ENCODE peak calls at places on chromosomes 6 and 20, in seven cellular contexts. P is SHP77; O is activated CD8-positive, alpha-beta memory T cell treated with anti-CD3 and anti-CD28 coated beads, Interleukin-2, amount 10 ng/mL, durations not matched to agents 7 days and 5 days; V is A673; Q is NCI-H1105; G is A549; F is KG1. U is an unnamed sample.

GRCh38 chr20:20864346-20865096 is 152.1 kb upstream of the RALGAPA2 start:
- DNase-seq in P (peak; percentile 24), O (no peak), V (peak; percentile 40), Q (peak; percentile 48), G (peak; percentile 50), F (no peak), U (no peak)

GRCh38 chr20:7818477-7818876 is 121.8 kb downstream of the HAO1 start:
- DNase-seq in P (no peak), O (no peak), V (no peak), Q (no peak), G (no peak), F (no peak), U (no peak)

GRCh38 chr6:138504764-138505689 is 5.7 kb upstream of the NHSL1 start:
- DNase-seq in P (no peak), O (no peak), V (no peak), Q (no peak), G (no peak), F (no peak), U (no peak)

GRCh38 chr6:46440133-46440532 is 51.1 kb downstream of the RCAN2 start:
- DNase-seq in P (no peak), O (no peak), V (no peak), Q (no peak), G (no peak), F (no peak), U (no peak)

GRCh38 chr6:25156123-25156522 is 123.1 kb upstream of the CARMIL1 start:
- DNase-seq in P (no peak), O (no peak), V (no peak), Q (no peak), G (no peak), F (no peak), U (no peak)

GRCh38 chr6:4948781-4949450 is 54.9 kb downstream of the RPP40 start:
- DNase-seq in P (no peak), O (peak; percentile 39), V (peak; percentile 30), Q (no peak), G (no peak), F (no peak), U (no peak)

GRCh38 chr6:25050356-25050755 is 114.6 kb upstream of the RIPOR2 start:
- DNase-seq in P (no peak), O (peak; percentile 76), V (peak; percentile 89), Q (no peak), G (no peak), F (peak; percentile 86), U (peak; percentile 30)

GRCh38 chr6:111830003-111830402 is 43.2 kb downstream of the FYN start:
- DNase-seq in P (no peak), O (no peak), V (no peak), Q (no peak), G (no peak), F (no peak), U (no peak)

GRCh38 chr6:14431375-14432330 is 314.1 kb downstream of the CD83 start:
- DNase-seq in P (no peak), O (no peak), V (no peak), Q (no peak), G (no peak), F (no peak), U (peak; percentile 20)

GRCh38 chr6:43052842-43053544 is 658 bp downstream of the CUL7 start:
- DNase-seq in P (no peak), O (peak; percentile 51), V (peak; percentile 30), Q (no peak), G (peak; percentile 17), F (no peak), U (no peak)

GRCh38 chr6:123997223-123997622 is 193.6 kb downstream of the NKAIN2 start:
- DNase-seq in P (peak; percentile 62), O (no peak), V (no peak), Q (peak; percentile 97), G (no peak), F (no peak), U (no peak)

GRCh38 chr6:112694986-112695385 is 347.9 kb downstream of the RFPL4B start:
- DNase-seq in P (peak; percentile 57), O (no peak), V (peak; percentile 83), Q (peak; percentile 57), G (no peak), F (no peak), U (peak; percentile 24)

GRCh38 chr6:43181942-43182860 is at the start of gene CUL9:
- DNase-seq in P (peak; percentile 69), O (peak; percentile 90), V (peak; percentile 73), Q (peak; percentile 88), G (peak; percentile 66), F (peak; percentile 58), U (peak; percentile 32)

GRCh38 chr20:62413896-62414481 is 6.9 kb upstream of the CABLES2 start:
- DNase-seq in P (no peak), O (no peak), V (no peak), Q (no peak), G (peak; percentile 46), F (no peak), U (no peak)

GRCh38 chr20:62739581-62740285 is 31.1 kb downstream of the NTSR1 start:
- DNase-seq in P (no peak), O (peak; percentile 90), V (peak; percentile 76), Q (no peak), G (no peak), F (peak; percentile 76), U (no peak)

GRCh38 chr20:38246357-38247165 is 14.0 kb downstream of the KIAA1755 start:
- DNase-seq in P (no peak), O (no peak), V (no peak), Q (no peak), G (no peak), F (no peak), U (no peak)

GRCh38 chr20:53582574-53583351 is 10.9 kb downstream of the ZNF217 start:
- DNase-seq in P (no peak), O (peak; percentile 70), V (peak; percentile 57), Q (no peak), G (peak; percentile 71), F (no peak), U (no peak)

GRCh38 chr6:149924933-149925252 is 2.0 kb upstream of the RAET1G start:
- DNase-seq in P (no peak), O (peak; percentile 34), V (no peak), Q (no peak), G (no peak), F (no peak), U (no peak)

GRCh38 chr6:124770131-124770530 is 192.1 kb upstream of the RNF217 start:
- DNase-seq in P (no peak), O (no peak), V (peak; percentile 75), Q (no peak), G (no peak), F (no peak), U (no peak)

GRCh38 chr6:53410508-53411258 is 61.9 kb upstream of the ELOVL5 start:
- DNase-seq in P (no peak), O (peak; percentile 68), V (peak; percentile 56), Q (no peak), G (peak; percentile 39), F (no peak), U (no peak)

GRCh38 chr20:44070139-44070900 is 116.7 kb downstream of the JPH2 start:
- DNase-seq in P (no peak), O (peak; percentile 55), V (no peak), Q (no peak), G (no peak), F (no peak), U (no peak)

GRCh38 chr6:19128701-19129100 is 708.5 kb upstream of the ID4 start:
- DNase-seq in P (no peak), O (no peak), V (no peak), Q (no peak), G (no peak), F (no peak), U (no peak)

GRCh38 chr6:104995989-104996617 is 39.2 kb downstream of the LIN28B start:
- DNase-seq in P (no peak), O (no peak), V (peak; percentile 14), Q (no peak), G (peak; percentile 11), F (no peak), U (no peak)

GRCh38 chr20:46139908-46140482 is 21.9 kb downstream of the CD40 start:
- DNase-seq in P (no peak), O (no peak), V (no peak), Q (peak; percentile 97), G (no peak), F (no peak), U (no peak)

U was measured in NCI-H2227 treated with DMSO at 0.1 percent for 48 hours.